ENCODE peak calls at places on chromosome 16, in seven cellular contexts. One of them, this sample, is unnamed.

GRCh38 chr16:18969050-18969854 is 14.5 kb upstream of the TMC7 start:
- DNase-seq in HTR-8/SVneo: peak; percentile 83
- DNase-seq in activated naive CD8-positive, alpha-beta T cell treated with anti-CD3 and anti-CD28 coated beads for 36 hours: peak; percentile 67
- DNase-seq in cardiac fibroblast: peak; percentile 84
- DNase-seq in fibroblast of the conjunctiva: peak; percentile 72
- DNase-seq in stimulated activated CD4-positive, alpha-beta T cell treated with anti-CD3 and anti-CD28 coated beads, Interleukin-4, amount 100 ng/mL, for 24 hours: peak; percentile 81
- DNase-seq in endothelial cell: peak; percentile 91
- DNase-seq in this sample: peak; percentile 86

GRCh38 chr16:27769561-27770222 is 219.7 kb downstream of the KATNIP start:
- DNase-seq in fibroblast of the conjunctiva: no peak
- DNase-seq in activated naive CD8-positive, alpha-beta T cell treated with anti-CD3 and anti-CD28 coated beads for 36 hours: no peak
- DNase-seq in cardiac fibroblast: peak; percentile 33
- DNase-seq in endothelial cell: no peak
- DNase-seq in HTR-8/SVneo: no peak
- DNase-seq in stimulated activated CD4-positive, alpha-beta T cell treated with anti-CD3 and anti-CD28 coated beads, Interleukin-4, amount 100 ng/mL, for 24 hours: no peak
- DNase-seq in this sample: no peak

GRCh38 chr16:55061126-55061525 is 130.5 kb downstream of the IRX5 start:
- DNase-seq in HTR-8/SVneo: no peak
- DNase-seq in activated naive CD8-positive, alpha-beta T cell treated with anti-CD3 and anti-CD28 coated beads for 36 hours: no peak
- DNase-seq in fibroblast of the conjunctiva: no peak
- DNase-seq in stimulated activated CD4-positive, alpha-beta T cell treated with anti-CD3 and anti-CD28 coated beads, Interleukin-4, amount 100 ng/mL, for 24 hours: no peak
- DNase-seq in cardiac fibroblast: no peak
- DNase-seq in endothelial cell: no peak
- DNase-seq in this sample: no peak

GRCh38 chr16:47143329-47143676 is 442 bp downstream of the NETO2 start:
- DNase-seq in stimulated activated CD4-positive, alpha-beta T cell treated with anti-CD3 and anti-CD28 coated beads, Interleukin-4, amount 100 ng/mL, for 24 hours: peak; percentile 63
- DNase-seq in fibroblast of the conjunctiva: no peak
- DNase-seq in endothelial cell: peak; percentile 86
- DNase-seq in HTR-8/SVneo: peak; percentile 64
- DNase-seq in activated naive CD8-positive, alpha-beta T cell treated with anti-CD3 and anti-CD28 coated beads for 36 hours: peak; percentile 74
- DNase-seq in cardiac fibroblast: peak; percentile 74
- DNase-seq in this sample: peak; percentile 90

GRCh38 chr16:85615852-85616607 is 2.9 kb downstream of the GSE1 start:
- DNase-seq in stimulated activated CD4-positive, alpha-beta T cell treated with anti-CD3 and anti-CD28 coated beads, Interleukin-4, amount 100 ng/mL, for 24 hours: peak; percentile 75
- DNase-seq in endothelial cell: peak; percentile 93
- DNase-seq in HTR-8/SVneo: peak; percentile 80
- DNase-seq in fibroblast of the conjunctiva: no peak
- DNase-seq in cardiac fibroblast: peak; percentile 84
- DNase-seq in activated naive CD8-positive, alpha-beta T cell treated with anti-CD3 and anti-CD28 coated beads for 36 hours: peak; percentile 85
- DNase-seq in this sample: peak; percentile 93

GRCh38 chr16:50581830-50582229 is 33.6 kb downstream of the NKD1 start:
- DNase-seq in cardiac fibroblast: no peak
- DNase-seq in HTR-8/SVneo: no peak
- DNase-seq in activated naive CD8-positive, alpha-beta T cell treated with anti-CD3 and anti-CD28 coated beads for 36 hours: no peak
- DNase-seq in endothelial cell: no peak
- DNase-seq in fibroblast of the conjunctiva: no peak
- DNase-seq in stimulated activated CD4-positive, alpha-beta T cell treated with anti-CD3 and anti-CD28 coated beads, Interleukin-4, amount 100 ng/mL, for 24 hours: no peak
- DNase-seq in this sample: no peak

GRCh38 chr16:85607796-85608514 is 5.2 kb upstream of the GSE1 start:
- DNase-seq in cardiac fibroblast: no peak
- DNase-seq in HTR-8/SVneo: no peak
- DNase-seq in activated naive CD8-positive, alpha-beta T cell treated with anti-CD3 and anti-CD28 coated beads for 36 hours: no peak
- DNase-seq in endothelial cell: no peak
- DNase-seq in stimulated activated CD4-positive, alpha-beta T cell treated with anti-CD3 and anti-CD28 coated beads, Interleukin-4, amount 100 ng/mL, for 24 hours: no peak
- DNase-seq in fibroblast of the conjunctiva: no peak
- DNase-seq in this sample: no peak

GRCh38 chr16:88747588-88748301 is 37.3 kb downstream of the PIEZO1 start:
- DNase-seq in cardiac fibroblast: no peak
- DNase-seq in HTR-8/SVneo: no peak
- DNase-seq in activated naive CD8-positive, alpha-beta T cell treated with anti-CD3 and anti-CD28 coated beads for 36 hours: peak; percentile 58
- DNase-seq in fibroblast of the conjunctiva: no peak
- DNase-seq in endothelial cell: no peak
- DNase-seq in stimulated activated CD4-positive, alpha-beta T cell treated with anti-CD3 and anti-CD28 coated beads, Interleukin-4, amount 100 ng/mL, for 24 hours: peak; percentile 50
- DNase-seq in this sample: peak; percentile 71

GRCh38 chr16:75733305-75734141 is 7.2 kb upstream of the CPHXL start:
- DNase-seq in cardiac fibroblast: peak; percentile 71
- DNase-seq in endothelial cell: no peak
- DNase-seq in fibroblast of the conjunctiva: peak; percentile 89
- DNase-seq in HTR-8/SVneo: no peak
- DNase-seq in activated naive CD8-positive, alpha-beta T cell treated with anti-CD3 and anti-CD28 coated beads for 36 hours: no peak
- DNase-seq in stimulated activated CD4-positive, alpha-beta T cell treated with anti-CD3 and anti-CD28 coated beads, Interleukin-4, amount 100 ng/mL, for 24 hours: no peak
- DNase-seq in this sample: no peak

GRCh38 chr16:56916571-56917403 is 15.2 kb upstream of the HERPUD1 start:
- DNase-seq in fibroblast of the conjunctiva: no peak
- DNase-seq in activated naive CD8-positive, alpha-beta T cell treated with anti-CD3 and anti-CD28 coated beads for 36 hours: peak; percentile 38
- DNase-seq in cardiac fibroblast: no peak
- DNase-seq in endothelial cell: no peak
- DNase-seq in stimulated activated CD4-positive, alpha-beta T cell treated with anti-CD3 and anti-CD28 coated beads, Interleukin-4, amount 100 ng/mL, for 24 hours: peak; percentile 36
- DNase-seq in HTR-8/SVneo: no peak
- DNase-seq in this sample: peak; percentile 81